ENCODE peak calls at places on chromosome 16, in eight cellular contexts. E, Y, O, G, W, S, T and X are unnamed samples.

GRCh38 chr16:55471448-55472097 is 7.4 kb upstream of the MMP2 start:
- DNase-seq in E (no peak), Y (no peak), O (no peak), G (no peak), W (no peak), S (peak; percentile 71), T (no peak), X (peak; percentile 75)

GRCh38 chr16:12348733-12349704 is 372.5 kb downstream of the SNX29 start:
- DNase-seq in E (no peak), Y (no peak), O (no peak), G (no peak), W (no peak), S (no peak), T (no peak), X (no peak)

GRCh38 chr16:81204794-81205680 is 33.5 kb upstream of the BCO1 start:
- DNase-seq in E (peak; percentile 29), Y (no peak), O (peak; percentile 61), G (peak; percentile 56), W (peak; percentile 30), S (peak; percentile 81), T (no peak), X (peak; percentile 51)

GRCh38 chr16:72108353-72109102 is 14.9 kb downstream of the DHX38 start:
- DNase-seq in E (no peak), Y (no peak), O (no peak), G (no peak), W (no peak), S (no peak), T (no peak), X (no peak)

GRCh38 chr16:58417600-58417999 is 25.3 kb downstream of the GINS3 start:
- DNase-seq in E (no peak), Y (no peak), O (no peak), G (no peak), W (no peak), S (no peak), T (no peak), X (no peak)

GRCh38 chr16:89274561-89275283 is 57.2 kb downstream of the ZNF778 start:
- DNase-seq in E (no peak), Y (no peak), O (no peak), G (no peak), W (no peak), S (no peak), T (no peak), X (no peak)

GRCh38 chr16:4057439-4057877 is 58.8 kb downstream of the ADCY9 start:
- DNase-seq in E (no peak), Y (no peak), O (no peak), G (no peak), W (no peak), S (no peak), T (no peak), X (no peak)

GRCh38 chr16:2156025-2156848 is 655 bp downstream of the TRAF7 start:
- DNase-seq in E (no peak), Y (no peak), O (peak; percentile 62), G (no peak), W (peak; percentile 39), S (peak; percentile 63), T (no peak), X (no peak)

GRCh38 chr16:9480503-9480902 is 389.1 kb downstream of the HAPSTR1 start:
- DNase-seq in E (no peak), Y (no peak), O (no peak), G (no peak), W (no peak), S (no peak), T (no peak), X (no peak)

GRCh38 chr16:82088483-82088882 is 53.4 kb downstream of the HSD17B2 start:
- DNase-seq in E (no peak), Y (no peak), O (no peak), G (no peak), W (no peak), S (no peak), T (no peak), X (no peak)

GRCh38 chr16:86216591-86216990 is 293.7 kb upstream of the FOXF1 start:
- DNase-seq in E (no peak), Y (no peak), O (no peak), G (no peak), W (no peak), S (no peak), T (no peak), X (no peak)

GRCh38 chr16:16041196-16041892 is 91.9 kb downstream of the ABCC1 start:
- DNase-seq in E (no peak), Y (no peak), O (no peak), G (no peak), W (no peak), S (no peak), T (no peak), X (no peak)

GRCh38 chr16:4505356-4506153 is 29.4 kb downstream of the HMOX2 start:
- DNase-seq in E (no peak), Y (no peak), O (no peak), G (no peak), W (no peak), S (no peak), T (no peak), X (no peak)

GRCh38 chr16:48384305-48384981 is 770 bp downstream of the SIAH1 start:
- DNase-seq in E (peak; percentile 74), Y (peak; percentile 74), O (peak; percentile 58), G (peak; percentile 56), W (peak; percentile 65), S (peak; percentile 86), T (peak; percentile 34), X (peak; percentile 21)

GRCh38 chr16:83356266-83356665 is 451.5 kb upstream of the HSBP1 start:
- DNase-seq in E (peak; percentile 25), Y (no peak), O (no peak), G (no peak), W (no peak), S (peak; percentile 58), T (no peak), X (peak; percentile 58)

GRCh38 chr16:46466239-46466638 is 154.9 kb downstream of the SHCBP1 start:
- DNase-seq in E (no peak), Y (no peak), O (no peak), G (no peak), W (no peak), S (no peak), T (no peak), X (no peak)

GRCh38 chr16:3879258-3879886 is 1.1 kb downstream of the CREBBP start:
- DNase-seq in E (peak; percentile 25), Y (peak; percentile 42), O (no peak), G (no peak), W (peak; percentile 34), S (peak; percentile 21), T (no peak), X (no peak)

GRCh38 chr16:16025214-16025968 is 76.0 kb downstream of the ABCC1 start:
- DNase-seq in E (no peak), Y (no peak), O (peak; percentile 65), G (no peak), W (no peak), S (peak; percentile 84), T (no peak), X (peak; percentile 80)

GRCh38 chr16:49776085-49776501 is 79.8 kb downstream of the ZNF423 start:
- DNase-seq in E (peak; percentile 86), Y (peak; percentile 62), O (no peak), G (peak; percentile 13), W (no peak), S (no peak), T (no peak), X (no peak)

GRCh38 chr16:2493608-2494007 is 18.7 kb downstream of the TBC1D24 start:
- DNase-seq in E (no peak), Y (no peak), O (no peak), G (no peak), W (no peak), S (no peak), T (no peak), X (no peak)

GRCh38 chr16:58494981-58495860 is 4.7 kb upstream of the NDRG4 start:
- DNase-seq in E (peak; percentile 76), Y (peak; percentile 66), O (peak; percentile 88), G (peak; percentile 90), W (peak; percentile 64), S (peak; percentile 93), T (no peak), X (peak; percentile 97)

GRCh38 chr16:23434380-23434779 is 18.6 kb downstream of the COG7 start:
- DNase-seq in E (peak; percentile 44), Y (no peak), O (no peak), G (peak; percentile 8), W (peak; percentile 55), S (peak; percentile 66), T (no peak), X (peak; percentile 46)

GRCh38 chr16:68372806-68373205 is 62.0 kb downstream of the PRMT7 start:
- DNase-seq in E (no peak), Y (no peak), O (no peak), G (no peak), W (no peak), S (no peak), T (no peak), X (no peak)

GRCh38 chr16:15854906-15855703 is 1.7 kb downstream of the MYH11 start:
- DNase-seq in E (no peak), Y (no peak), O (no peak), G (no peak), W (no peak), S (no peak), T (no peak), X (no peak)

GRCh38 chr16:48231675-48232214 is 12.4 kb upstream of the LONP2 start:
- DNase-seq in E (peak; percentile 57), Y (no peak), O (no peak), G (no peak), W (peak; percentile 35), S (peak; percentile 56), T (no peak), X (peak; percentile 23)

GRCh38 chr16:22220076-22220453 is 14.0 kb downstream of the EEF2K start:
- DNase-seq in E (no peak), Y (peak; percentile 66), O (no peak), G (no peak), W (no peak), S (no peak), T (no peak), X (no peak)

GRCh38 chr16:59683709-59684108 is 949.6 kb upstream of the GOT2 start:
- DNase-seq in E (no peak), Y (no peak), O (no peak), G (no peak), W (no peak), S (no peak), T (no peak), X (no peak)

GRCh38 chr16:49747654-49748053 is 108.3 kb downstream of the ZNF423 start:
- DNase-seq in E (no peak), Y (no peak), O (no peak), G (no peak), W (no peak), S (no peak), T (no peak), X (no peak)

GRCh38 chr16:16183562-16183961 is 39.7 kb downstream of the ABCC6 start:
- DNase-seq in E (no peak), Y (no peak), O (no peak), G (no peak), W (no peak), S (no peak), T (no peak), X (no peak)

GRCh38 chr16:66308096-66308495 is 58.4 kb upstream of the CDH5 start:
- DNase-seq in E (no peak), Y (no peak), O (no peak), G (no peak), W (no peak), S (no peak), T (no peak), X (no peak)

GRCh38 chr16:55081622-55082593 is 151.2 kb downstream of the IRX5 start:
- DNase-seq in E (no peak), Y (no peak), O (no peak), G (no peak), W (no peak), S (no peak), T (no peak), X (no peak)

GRCh38 chr16:66397736-66398433 is 29.2 kb upstream of the BEAN1 start:
- DNase-seq in E (no peak), Y (no peak), O (no peak), G (no peak), W (no peak), S (no peak), T (no peak), X (no peak)

GRCh38 chr16:87926246-87927194 is 9.8 kb downstream of the CA5A start:
- DNase-seq in E (no peak), Y (no peak), O (no peak), G (no peak), W (no peak), S (no peak), T (no peak), X (no peak)

GRCh38 chr16:89633064-89633631 is 19.7 kb downstream of the DPEP1 start:
- DNase-seq in E (no peak), Y (no peak), O (no peak), G (no peak), W (peak; percentile 31), S (peak; percentile 85), T (no peak), X (peak; percentile 76)